ENCODE peak calls at places on chromosomes 16 and 17, in four cellular contexts. One of them, this sample, is unnamed.
A peak's percentile ranks its signal among the peaks of the same experiment; 100 is the strongest.

GRCh38 chr17:43025290-43025657 is 243 bp downstream of the RND2 start:
- DNase-seq in C1 segment of cervical spinal cord: no peak
- DNase-seq in KBM-7: no peak
- DNase-seq in NCI-H2081: no peak
- DNase-seq in this sample: no peak

GRCh38 chr17:17403899-17404576 is 72.8 kb upstream of the MED9 start:
- DNase-seq in KBM-7: peak; percentile 98
- DNase-seq in C1 segment of cervical spinal cord: no peak
- DNase-seq in NCI-H2081: peak; percentile 93
- DNase-seq in this sample: no peak

GRCh38 chr16:85451646-85452363 is 161.3 kb upstream of the GSE1 start:
- DNase-seq in KBM-7: peak; percentile 29
- DNase-seq in NCI-H2081: peak; percentile 95
- DNase-seq in C1 segment of cervical spinal cord: no peak
- DNase-seq in this sample: no peak

GRCh38 chr16:3161235-3162018 is 26.6 kb upstream of the OR1F1 start:
- DNase-seq in KBM-7: no peak
- DNase-seq in C1 segment of cervical spinal cord: no peak
- DNase-seq in NCI-H2081: no peak
- DNase-seq in this sample: no peak

GRCh38 chr16:54430491-54431030 is 144.0 kb upstream of the IRX3 start:
- DNase-seq in C1 segment of cervical spinal cord: no peak
- DNase-seq in NCI-H2081: no peak
- DNase-seq in KBM-7: no peak
- DNase-seq in this sample: no peak

GRCh38 chr17:14510136-14510535 is 209.3 kb downstream of the HS3ST3B1 start:
- DNase-seq in C1 segment of cervical spinal cord: no peak
- DNase-seq in NCI-H2081: no peak
- DNase-seq in KBM-7: no peak
- DNase-seq in this sample: no peak

GRCh38 chr17:4969551-4970231 is 2.1 kb upstream of the SPAG7 start:
- DNase-seq in NCI-H2081: no peak
- DNase-seq in C1 segment of cervical spinal cord: no peak
- DNase-seq in KBM-7: no peak
- DNase-seq in this sample: no peak

GRCh38 chr17:45345554-45346254 is 28.9 kb upstream of the MAP3K14 start:
- DNase-seq in KBM-7: peak; percentile 88
- DNase-seq in NCI-H2081: no peak
- DNase-seq in C1 segment of cervical spinal cord: no peak
- DNase-seq in this sample: peak; percentile 0

GRCh38 chr16:24978370-24978914 is 36.7 kb downstream of the ARHGAP17 start:
- DNase-seq in NCI-H2081: no peak
- DNase-seq in C1 segment of cervical spinal cord: no peak
- DNase-seq in KBM-7: no peak
- DNase-seq in this sample: no peak

GRCh38 chr16:58491-59439 is 5.1 kb downstream of the SNRNP25 start:
- DNase-seq in C1 segment of cervical spinal cord: no peak
- DNase-seq in NCI-H2081: no peak
- DNase-seq in KBM-7: no peak
- DNase-seq in this sample: no peak

GRCh38 chr17:39239640-39240314 is 14.0 kb upstream of the STAC2 start:
- DNase-seq in C1 segment of cervical spinal cord: no peak
- DNase-seq in NCI-H2081: peak; percentile 85
- DNase-seq in KBM-7: peak; percentile 68
- DNase-seq in this sample: peak; percentile 64

GRCh38 chr16:77290451-77291110 is 91.4 kb downstream of the SYCE1L start:
- DNase-seq in NCI-H2081: peak; percentile 46
- DNase-seq in KBM-7: no peak
- DNase-seq in C1 segment of cervical spinal cord: no peak
- DNase-seq in this sample: no peak

GRCh38 chr16:3202903-3203539 is 15.0 kb downstream of the OR1F1 start:
- DNase-seq in NCI-H2081: no peak
- DNase-seq in KBM-7: no peak
- DNase-seq in C1 segment of cervical spinal cord: no peak
- DNase-seq in this sample: no peak

GRCh38 chr17:80605326-80606066 is 60.9 kb downstream of the RPTOR start:
- DNase-seq in KBM-7: peak; percentile 55
- DNase-seq in NCI-H2081: no peak
- DNase-seq in C1 segment of cervical spinal cord: no peak
- DNase-seq in this sample: no peak

GRCh38 chr17:48123776-48124388 is 16.3 kb downstream of the SNX11 start:
- DNase-seq in NCI-H2081: no peak
- DNase-seq in KBM-7: no peak
- DNase-seq in C1 segment of cervical spinal cord: no peak
- DNase-seq in this sample: no peak

GRCh38 chr17:68820825-68821481 is 134.2 kb downstream of the ABCA8 start:
- DNase-seq in KBM-7: no peak
- DNase-seq in NCI-H2081: no peak
- DNase-seq in C1 segment of cervical spinal cord: no peak
- DNase-seq in this sample: no peak

GRCh38 chr16:67969286-67970039 is 1.0 kb upstream of the SLC12A4 start:
- DNase-seq in KBM-7: no peak
- DNase-seq in NCI-H2081: no peak
- DNase-seq in C1 segment of cervical spinal cord: no peak
- DNase-seq in this sample: no peak

GRCh38 chr16:50427107-50427506 is 58.3 kb upstream of the BRD7 start:
- DNase-seq in KBM-7: no peak
- DNase-seq in NCI-H2081: no peak
- DNase-seq in C1 segment of cervical spinal cord: no peak
- DNase-seq in this sample: no peak

GRCh38 chr17:18157354-18157985 is 26.2 kb upstream of the ALKBH5 start:
- DNase-seq in KBM-7: no peak
- DNase-seq in C1 segment of cervical spinal cord: no peak
- DNase-seq in NCI-H2081: no peak
- DNase-seq in this sample: no peak

GRCh38 chr17:74768069-74768762 is 7.9 kb downstream of the NAT9 start:
- DNase-seq in KBM-7: no peak
- DNase-seq in NCI-H2081: no peak
- DNase-seq in C1 segment of cervical spinal cord: peak; percentile 54
- DNase-seq in this sample: peak; percentile 89

GRCh38 chr17:66557886-66558285 is 255.5 kb downstream of the PRKCA start:
- DNase-seq in NCI-H2081: no peak
- DNase-seq in KBM-7: no peak
- DNase-seq in C1 segment of cervical spinal cord: no peak
- DNase-seq in this sample: no peak

GRCh38 chr16:2895813-2896212 is 12.8 kb downstream of the FLYWCH2 start:
- DNase-seq in NCI-H2081: no peak
- DNase-seq in C1 segment of cervical spinal cord: no peak
- DNase-seq in KBM-7: no peak
- DNase-seq in this sample: no peak

GRCh38 chr17:47279062-47279801 is 25.6 kb downstream of the ITGB3 start:
- DNase-seq in C1 segment of cervical spinal cord: peak; percentile 19
- DNase-seq in NCI-H2081: no peak
- DNase-seq in KBM-7: peak; percentile 78
- DNase-seq in this sample: peak; percentile 81

GRCh38 chr17:8997994-8998628 is 23.2 kb upstream of the NTN1 start:
- DNase-seq in NCI-H2081: peak; percentile 49
- DNase-seq in C1 segment of cervical spinal cord: no peak
- DNase-seq in KBM-7: peak; percentile 76
- DNase-seq in this sample: no peak

GRCh38 chr17:64575431-64575830 is 68.7 kb downstream of the CEP95 start:
- DNase-seq in KBM-7: no peak
- DNase-seq in C1 segment of cervical spinal cord: no peak
- DNase-seq in NCI-H2081: no peak
- DNase-seq in this sample: no peak

GRCh38 chr17:64694207-64694606 is 32.1 kb upstream of the SMURF2 start:
- DNase-seq in NCI-H2081: no peak
- DNase-seq in C1 segment of cervical spinal cord: no peak
- DNase-seq in KBM-7: no peak
- DNase-seq in this sample: peak; percentile 89